ENCODE peak calls at places on chromosomes 3 and 15, in five cellular contexts. O is breast epithelium, J is left lung, Y is lower leg skin, W is heart right ventricle. U is an unnamed sample.

GRCh38 chr15:91407237-91407889 is 307.3 kb downstream of the SV2B start:
- DNase-seq in O (no peak), J (no peak), Y (no peak), W (peak), U (no peak)

GRCh38 chr3:13764161-13764560 is 115.7 kb downstream of the WNT7A start:
- DNase-seq in O (no peak), J (peak), Y (no peak), W (no peak), U (no peak)

GRCh38 chr3:152797751-152798432 is 37.0 kb upstream of the P2RY1 start:
- DNase-seq in O (no peak), J (no peak), Y (no peak), W (no peak), U (no peak)

GRCh38 chr3:128075516-128076464 is 23.6 kb downstream of the SEC61A1 start:
- DNase-seq in O (peak), J (peak), Y (peak), W (peak), U (peak)

GRCh38 chr3:66486646-66487045 is 14.2 kb downstream of the LRIG1 start:
- DNase-seq in O (no peak), J (no peak), Y (no peak), W (no peak), U (no peak)

GRCh38 chr3:127694467-127695215 is 21.9 kb downstream of the ABTB1 start:
- DNase-seq in O (no peak), J (peak), Y (no peak), W (no peak), U (no peak)

GRCh38 chr3:50245831-50246516 is 10.0 kb downstream of the GNAI2 start:
- DNase-seq in O (peak), J (peak), Y (peak), W (peak), U (peak)

GRCh38 chr3:33897306-33897705 is 98.9 kb downstream of the PDCD6IP start:
- DNase-seq in O (no peak), J (no peak), Y (no peak), W (no peak), U (no peak)

GRCh38 chr3:29494305-29495036 is 213.6 kb downstream of the RBMS3 start:
- DNase-seq in O (no peak), J (no peak), Y (no peak), W (no peak), U (no peak)

GRCh38 chr15:31435256-31435781 is 108.7 kb downstream of the KLF13 start:
- DNase-seq in O (no peak), J (peak), Y (peak), W (peak), U (peak)

GRCh38 chr3:184679056-184679502 is 32.8 kb downstream of the MAGEF1 start:
- DNase-seq in O (no peak), J (no peak), Y (no peak), W (peak), U (no peak)

GRCh38 chr3:17775073-17775472 is 32.6 kb upstream of the TBC1D5 start:
- DNase-seq in O (no peak), J (no peak), Y (no peak), W (no peak), U (no peak)

GRCh38 chr3:138451595-138452162 is 17.3 kb downstream of the ESYT3 start:
- DNase-seq in O (peak), J (no peak), Y (peak), W (no peak), U (peak)

GRCh38 chr15:95439812-95440380 is 890.6 kb upstream of the NR2F2 start:
- DNase-seq in O (no peak), J (no peak), Y (no peak), W (no peak), U (no peak)

GRCh38 chr3:28268989-28269388 is 27.6 kb downstream of the CMC1 start:
- DNase-seq in O (no peak), J (no peak), Y (no peak), W (no peak), U (no peak)
- TF ChIP-seq CTCF in O (no peak), J (no peak), Y (no peak), W (no peak), U (no peak)

GRCh38 chr3:124787490-124788195 is 57.4 kb downstream of the UMPS start:
- DNase-seq in O (no peak), J (no peak), Y (no peak), W (no peak), U (no peak)

GRCh38 chr3:124784686-124785382 is 54.6 kb downstream of the UMPS start:
- DNase-seq in O (no peak), J (no peak), Y (no peak), W (peak), U (no peak)

GRCh38 chr3:124788254-124788745 is 58.0 kb downstream of the UMPS start:
- DNase-seq in O (no peak), J (no peak), Y (no peak), W (no peak), U (no peak)

GRCh38 chr3:124785966-124786365 is 55.7 kb downstream of the UMPS start:
- DNase-seq in O (no peak), J (no peak), Y (no peak), W (no peak), U (no peak)

GRCh38 chr3:124786491-124787241 is 56.4 kb downstream of the UMPS start:
- DNase-seq in O (no peak), J (no peak), Y (no peak), W (no peak), U (no peak)
- TF ChIP-seq CTCF in O (no peak), J (peak), Y (no peak), W (no peak), U (no peak)

GRCh38 chr3:98763814-98764691 is 913 bp downstream of the ST3GAL6 start:
- DNase-seq in O (no peak), J (peak), Y (no peak), W (no peak), U (no peak)
- TF ChIP-seq CTCF in O (no peak), J (no peak), Y (no peak), W (no peak), U (no peak)

GRCh38 chr15:74034206-74034755 is 39.8 kb downstream of the PML start:
- DNase-seq in O (no peak), J (no peak), Y (peak), W (no peak), U (no peak)

GRCh38 chr15:74035121-74035829 is 40.8 kb downstream of the PML start:
- DNase-seq in O (no peak), J (no peak), Y (peak), W (no peak), U (no peak)

GRCh38 chr15:74037171-74038117 is 42.9 kb downstream of the PML start:
- DNase-seq in O (no peak), J (no peak), Y (peak), W (no peak), U (no peak)

GRCh38 chr15:74038707-74039655 is 43.4 kb downstream of the GOLGA6A start:
- DNase-seq in O (no peak), J (no peak), Y (no peak), W (no peak), U (no peak)

GRCh38 chr15:74036271-74037170 is 42.0 kb downstream of the PML start:
- DNase-seq in O (no peak), J (no peak), Y (peak), W (peak), U (no peak)
- TF ChIP-seq CTCF in O (no peak), J (no peak), Y (no peak), W (no peak), U (no peak)

GRCh38 chr15:71114887-71115566 is at the start of gene THSD4:
- DNase-seq in O (peak), J (peak), Y (peak), W (peak), U (no peak)
- TF ChIP-seq CTCF in O (peak), J (peak), Y (peak), W (peak), U (peak)

GRCh38 chr3:106570426-106570825 is 701.6 kb upstream of the CBLB start:
- DNase-seq in O (no peak), J (no peak), Y (no peak), W (no peak), U (no peak)

GRCh38 chr3:106560451-106560966 is 691.7 kb upstream of the CBLB start:
- DNase-seq in O (no peak), J (no peak), Y (no peak), W (no peak), U (no peak)

GRCh38 chr3:106566277-106566676 is 697.5 kb upstream of the CBLB start:
- DNase-seq in O (no peak), J (no peak), Y (no peak), W (no peak), U (no peak)
- TF ChIP-seq CTCF in O (no peak), J (no peak), Y (no peak), W (no peak), U (no peak)

DNA sequence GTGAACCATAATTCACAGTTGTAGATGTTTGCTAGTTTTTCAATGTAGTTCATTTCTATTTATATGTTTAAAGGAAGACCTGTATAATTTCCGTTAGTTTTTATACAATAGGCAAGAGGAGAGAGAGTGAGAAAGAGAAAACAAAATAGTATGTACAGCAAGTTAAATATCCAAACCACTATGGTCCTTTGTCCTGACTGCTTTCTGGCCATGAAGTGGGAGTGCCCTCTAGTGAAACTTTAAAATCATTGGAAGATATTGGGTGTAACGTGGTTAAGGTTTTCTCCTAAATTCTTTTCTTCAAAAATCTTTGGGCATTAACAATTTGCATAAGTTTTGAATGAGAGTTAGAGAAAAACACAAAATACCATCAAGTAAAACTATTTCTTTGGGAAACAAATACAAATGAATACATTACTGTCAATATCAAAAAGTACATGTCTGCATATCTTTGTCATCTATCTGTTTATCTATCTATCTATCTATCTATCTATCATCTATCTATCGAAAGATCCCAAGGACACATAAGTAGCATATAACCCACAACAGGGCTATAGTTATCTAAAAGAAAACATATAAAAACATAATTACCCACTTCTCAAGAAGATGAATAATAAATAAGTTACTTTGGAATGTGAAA is 534.6 kb upstream of the ATP11B start:
- DNase-seq in O (no peak), J (no peak), Y (no peak), W (no peak), U (no peak)
- TF ChIP-seq CTCF in O (no peak), J (peak), Y (no peak), W (peak), U (no peak)

GRCh38 chr15:41877631-41878354 is 16.1 kb downstream of the SPTBN5 start:
- DNase-seq in O (no peak), J (peak), Y (no peak), W (no peak), U (no peak)
- TF ChIP-seq CTCF in O (no peak), J (no peak), Y (no peak), W (no peak), U (no peak)

DNA sequence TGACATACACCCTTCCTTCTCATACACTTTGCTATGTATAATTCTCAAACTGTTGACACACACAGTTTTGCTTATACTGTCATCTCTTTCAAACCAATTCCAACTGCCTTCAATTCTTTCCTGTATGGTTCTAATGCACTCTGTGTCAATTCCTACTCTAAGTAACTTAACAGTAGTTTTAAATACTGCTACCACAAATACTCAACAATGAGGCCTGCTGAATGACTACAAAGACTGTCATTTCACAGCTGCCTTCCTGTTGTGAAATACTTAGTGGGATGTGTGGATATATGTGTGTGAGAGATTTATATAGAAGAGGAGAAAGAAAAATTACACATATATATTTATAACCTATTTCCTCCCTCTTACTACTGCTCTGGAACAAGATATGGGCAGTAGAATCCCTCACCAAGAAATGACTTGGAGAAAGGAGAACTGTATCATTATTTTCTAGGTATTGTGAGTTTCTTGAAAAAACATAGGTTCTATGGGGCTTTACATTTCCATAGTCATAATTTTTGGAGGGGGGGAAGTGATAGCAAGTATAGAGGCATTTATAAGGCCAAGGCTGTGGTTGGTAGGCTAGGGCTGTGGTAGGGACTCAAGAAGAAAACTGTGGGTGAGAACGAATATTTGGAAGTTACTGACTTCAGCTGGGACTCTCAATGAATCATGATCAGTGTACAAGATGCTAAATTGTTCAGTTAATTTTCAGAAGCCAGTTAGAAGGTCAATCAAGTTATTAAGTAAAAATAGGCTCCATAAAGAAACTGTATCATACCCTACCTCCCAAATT is 88.7 kb downstream of the ANKRD28 start:
- DNase-seq in O (no peak), J (no peak), Y (no peak), W (no peak), U (no peak)
- TF ChIP-seq CTCF in O (no peak), J (no peak), Y (no peak), W (no peak), U (no peak)

GRCh38 chr3:161859870-161860450 is 363.4 kb downstream of the OTOL1 start:
- DNase-seq in O (no peak), J (no peak), Y (no peak), W (no peak), U (no peak)

GRCh38 chr3:161851941-161852566 is 355.4 kb downstream of the OTOL1 start:
- DNase-seq in O (no peak), J (no peak), Y (no peak), W (peak), U (no peak)

GRCh38 chr3:161859057-161859456 is 362.4 kb downstream of the OTOL1 start:
- DNase-seq in O (no peak), J (no peak), Y (no peak), W (no peak), U (no peak)

GRCh38 chr3:161852744-161853143 is 356.1 kb downstream of the OTOL1 start:
- DNase-seq in O (no peak), J (no peak), Y (no peak), W (no peak), U (no peak)

GRCh38 chr3:161854232-161854771 is 357.7 kb downstream of the OTOL1 start:
- DNase-seq in O (no peak), J (no peak), Y (no peak), W (no peak), U (no peak)
- TF ChIP-seq CTCF in O (no peak), J (no peak), Y (no peak), W (no peak), U (no peak)

U was measured in CD14-positive monocyte.